ENCODE peak calls at places on chromosome 14, in nine cellular contexts. P, N, M, U, L, J, R, T and O are unnamed samples.

GRCh38 chr14:99740411-99740810 is 52.8 kb upstream of the EML1 start:
- DNase-seq in P (no peak), N (no peak), M (no peak), U (no peak), L (no peak), J (no peak), R (no peak), T (no peak), O (no peak)

GRCh38 chr14:95486875-95487668 is 29.4 kb downstream of the SYNE3 start:
- DNase-seq in P (no peak), N (no peak), M (no peak), U (no peak), L (no peak), J (no peak), R (no peak), T (peak; percentile 36), O (no peak)

GRCh38 chr14:95273041-95273978 is 46.4 kb downstream of the CLMN start:
- DNase-seq in P (no peak), N (no peak), M (no peak), U (no peak), L (no peak), J (peak; percentile 7), R (no peak), T (no peak), O (peak; percentile 72)

GRCh38 chr14:100649173-100649519 is 61.9 kb upstream of the BEGAIN start:
- DNase-seq in P (no peak), N (no peak), M (peak; percentile 78), U (no peak), L (no peak), J (no peak), R (no peak), T (no peak), O (no peak)

GRCh38 chr14:104283197-104284106 is 145.1 kb downstream of the KIF26A start:
- DNase-seq in P (peak; percentile 8), N (peak; percentile 8), M (no peak), U (no peak), L (no peak), J (no peak), R (peak; percentile 36), T (peak; percentile 58), O (no peak)

GRCh38 chr14:71591929-71592328 is 340.3 kb upstream of the RGS6 start:
- DNase-seq in P (no peak), N (no peak), M (peak; percentile 64), U (no peak), L (no peak), J (no peak), R (no peak), T (no peak), O (peak; percentile 81)

GRCh38 chr14:47040490-47040889 is 388.9 kb upstream of the RPL10L start:
- DNase-seq in P (no peak), N (no peak), M (no peak), U (no peak), L (no peak), J (no peak), R (no peak), T (no peak), O (peak; percentile 73)

GRCh38 chr14:60002819-60003492 is 83.0 kb downstream of the LRRC9 start:
- DNase-seq in P (no peak), N (peak; percentile 23), M (no peak), U (no peak), L (no peak), J (no peak), R (no peak), T (peak; percentile 86), O (no peak)

GRCh38 chr14:51302319-51303030 is 62.4 kb downstream of the TMX1 start:
- DNase-seq in P (no peak), N (peak; percentile 31), M (no peak), U (no peak), L (no peak), J (no peak), R (no peak), T (no peak), O (no peak)

GRCh38 chr14:50062438-50063039 is 53.8 kb downstream of the VCPKMT start:
- DNase-seq in P (no peak), N (no peak), M (peak; percentile 83), U (no peak), L (peak; percentile 55), J (no peak), R (no peak), T (no peak), O (peak; percentile 73)

GRCh38 chr14:29789475-29789874 is 138.2 kb downstream of the PRKD1 start:
- DNase-seq in P (no peak), N (no peak), M (no peak), U (no peak), L (no peak), J (no peak), R (no peak), T (no peak), O (no peak)

GRCh38 chr14:50230601-50231474 is 540 bp downstream of the SOS2 start:
- DNase-seq in P (peak; percentile 66), N (peak; percentile 68), M (peak; percentile 59), U (peak; percentile 42), L (peak; percentile 75), J (peak; percentile 52), R (peak; percentile 70), T (peak; percentile 86), O (peak; percentile 92)

GRCh38 chr14:52299692-52300278 is 14.3 kb upstream of the PTGER2 start:
- DNase-seq in P (no peak), N (no peak), M (peak; percentile 71), U (no peak), L (peak; percentile 59), J (no peak), R (no peak), T (no peak), O (peak; percentile 50)

GRCh38 chr14:59278111-59278510 is 89.6 kb downstream of the DAAM1 start:
- DNase-seq in P (no peak), N (no peak), M (peak; percentile 94), U (no peak), L (no peak), J (peak; percentile 31), R (no peak), T (no peak), O (peak; percentile 95)

GRCh38 chr14:104370256-104370870 is 209.2 kb upstream of the C14orf180 start:
- DNase-seq in P (no peak), N (no peak), M (no peak), U (no peak), L (peak; percentile 80), J (no peak), R (peak; percentile 37), T (peak; percentile 68), O (no peak)

GRCh38 chr14:84927096-84927910 is 602.6 kb upstream of the FLRT2 start:
- DNase-seq in P (no peak), N (no peak), M (no peak), U (no peak), L (no peak), J (no peak), R (no peak), T (no peak), O (peak; percentile 20)

GRCh38 chr14:53167602-53168328 is 14.6 kb upstream of the DDHD1 start:
- DNase-seq in P (no peak), N (no peak), M (peak; percentile 32), U (no peak), L (no peak), J (no peak), R (no peak), T (no peak), O (no peak)

GRCh38 chr14:92719421-92719820 is 29.0 kb downstream of the LGMN start:
- DNase-seq in P (no peak), N (no peak), M (peak; percentile 57), U (no peak), L (no peak), J (no peak), R (no peak), T (no peak), O (no peak)

GRCh38 chr14:79585845-79586244 is 625.5 kb downstream of the DIO2 start:
- DNase-seq in P (no peak), N (no peak), M (peak; percentile 55), U (no peak), L (no peak), J (no peak), R (no peak), T (no peak), O (no peak)

GRCh38 chr14:77612011-77612620 is 4.3 kb downstream of the SPTLC2 start:
- DNase-seq in P (no peak), N (no peak), M (peak; percentile 71), U (no peak), L (no peak), J (no peak), R (no peak), T (no peak), O (no peak)

GRCh38 chr14:43729149-43729548 is 777.9 kb downstream of the FSCB start:
- DNase-seq in P (no peak), N (no peak), M (no peak), U (no peak), L (no peak), J (no peak), R (no peak), T (no peak), O (no peak)

GRCh38 chr14:99506269-99506668 is 25.1 kb downstream of the CCNK start:
- DNase-seq in P (no peak), N (no peak), M (no peak), U (no peak), L (no peak), J (no peak), R (no peak), T (no peak), O (no peak)

GRCh38 chr14:73820631-73821030 is 31.0 kb upstream of the PTGR2 start:
- DNase-seq in P (no peak), N (no peak), M (no peak), U (no peak), L (no peak), J (no peak), R (no peak), T (no peak), O (no peak)
- H3K36me3 ChIP-seq in P (no peaks in the 10 kb centered on the region), N (no peaks in the 10 kb centered on the region), M (no peaks in the 10 kb centered on the region), U (no peaks in the 10 kb centered on the region), L (no peaks in the 10 kb centered on the region), J (no peaks in the 10 kb centered on the region), R (no peaks in the 10 kb centered on the region), T (no peaks in the 10 kb centered on the region), O (no peaks in the 10 kb centered on the region)

GRCh38 chr14:61573321-61573720 is 122.0 kb upstream of the HIF1A start:
- DNase-seq in P (no peak), N (no peak), M (no peak), U (no peak), L (no peak), J (no peak), R (no peak), T (no peak), O (no peak)
- H3K4me3 ChIP-seq in P (no peak overlapping the region), N (no peak overlapping the region), M (no peak overlapping the region), U (no peak overlapping the region), L (no peak overlapping the region), J (no peak overlapping the region), R (no peak overlapping the region), T (no peak overlapping the region), O (no peak overlapping the region)

DNA sequence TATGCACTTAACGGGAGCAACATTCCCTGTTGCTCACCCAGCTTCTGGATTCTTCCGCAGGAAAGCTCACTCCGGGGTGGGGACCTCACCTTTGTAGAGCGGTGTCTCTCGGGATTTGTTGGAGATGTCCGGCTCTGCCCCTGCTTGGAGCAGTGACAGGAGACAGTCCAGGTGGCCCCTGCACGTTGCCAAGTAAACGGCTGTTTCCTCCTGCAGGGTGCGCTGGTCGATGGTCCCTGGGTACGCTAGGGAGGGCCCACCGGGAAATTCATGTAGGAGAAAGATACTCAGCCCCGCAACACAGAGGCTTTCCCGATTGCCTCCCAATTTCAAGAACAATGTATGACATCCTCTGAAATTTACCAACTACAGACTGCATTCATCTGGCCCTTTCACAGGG is 23.1 kb downstream of the ASB2 start:
- DNase-seq in P (no peak), N (no peak), M (no peak), U (no peak), L (peak; percentile 42), J (no peak), R (no peak), T (no peak), O (no peak)
- TF ChIP-seq CTCF in P (no peak), N (no peak), M (no peak), U (no peak), L (no peak), J (no peak), R (no peak), T (no peak), O (no peak)

GRCh38 chr14:64412237-64412636 is 24.1 kb downstream of the MTHFD1 start:
- DNase-seq in P (no peak), N (no peak), M (no peak), U (no peak), L (no peak), J (no peak), R (no peak), T (no peak), O (no peak)
- H3K36me3 ChIP-seq in P (peaks cover 49% of the 10 kb centered on the region), N (no peaks in the 10 kb centered on the region), M (peaks cover 11% of the 10 kb centered on the region), U (peaks cover 12% of the 10 kb centered on the region), L (peaks cover 18% of the 10 kb centered on the region), J (no peaks in the 10 kb centered on the region), R (peaks cover 42% of the 10 kb centered on the region), T (peaks cover 25% of the 10 kb centered on the region), O (no peaks in the 10 kb centered on the region)